ENCODE peak calls at places on chromosomes 5 and 9, in seven cellular contexts. J, H, Q, X, D, T and M are unnamed samples.

GRCh38 chr5:34499001-34499734 is 157.0 kb upstream of the RAI14 start:
- DNase-seq in T (peak), D (no peak), Q (peak), X (no peak), H (peak), J (no peak), M (no peak)

GRCh38 chr5:164277720-164278119 is 772.3 kb downstream of the MAT2B start:
- DNase-seq in Q (no peak), D (no peak), H (peak), X (no peak), J (no peak), T (peak), M (no peak)

GRCh38 chr9:33185858-33186257 is 18.7 kb upstream of the B4GALT1 start:
- DNase-seq in H (no peak), D (no peak), T (no peak), Q (peak), J (no peak), X (no peak), M (no peak)

GRCh38 chr9:117134826-117135411 is 279.9 kb downstream of the ASTN2 start:
- DNase-seq in T (no peak), Q (no peak), J (no peak), D (no peak), X (no peak), H (no peak), M (no peak)

GRCh38 chr5:36719266-36719665 is 112.9 kb downstream of the SLC1A3 start:
- DNase-seq in Q (no peak), T (no peak), D (no peak), H (no peak), X (no peak), J (no peak), M (no peak)

GRCh38 chr5:43903129-43903528 is 300.1 kb downstream of the NNT start:
- DNase-seq in Q (no peak), H (no peak), T (no peak), X (no peak), J (no peak), D (no peak), M (no peak)

GRCh38 chr5:3010301-3010952 is 258.9 kb upstream of the IRX2 start:
- DNase-seq in D (no peak), X (no peak), H (no peak), J (no peak), Q (no peak), T (no peak), M (no peak)

GRCh38 chr5:36777105-36777757 is 99.3 kb upstream of the NIPBL start:
- DNase-seq in T (peak), D (peak), X (no peak), Q (no peak), H (peak), J (peak), M (peak)

GRCh38 chr5:172659909-172660628 is 19.0 kb downstream of the NEURL1B start:
- DNase-seq in J (peak), Q (no peak), X (no peak), D (peak), T (peak), H (peak), M (peak)

GRCh38 chr9:122218885-122219855 is 9.6 kb downstream of the LHX6 start:
- DNase-seq in H (peak), D (peak), T (no peak), Q (no peak), J (no peak), X (peak), M (peak)

GRCh38 chr9:75912951-75913350 is 22.5 kb downstream of the PCSK5 start:
- DNase-seq in T (no peak), D (no peak), Q (no peak), J (no peak), X (no peak), H (no peak), M (peak)

GRCh38 chr9:112063151-112063550 is 111.9 kb downstream of the SUSD1 start:
- DNase-seq in J (no peak), Q (no peak), T (no peak), X (no peak), H (no peak), D (no peak), M (no peak)

GRCh38 chr9:38035873-38036272 is 33.2 kb downstream of the SHB start:
- DNase-seq in J (no peak), Q (no peak), X (no peak), D (no peak), T (peak), H (peak), M (no peak)

DNA sequence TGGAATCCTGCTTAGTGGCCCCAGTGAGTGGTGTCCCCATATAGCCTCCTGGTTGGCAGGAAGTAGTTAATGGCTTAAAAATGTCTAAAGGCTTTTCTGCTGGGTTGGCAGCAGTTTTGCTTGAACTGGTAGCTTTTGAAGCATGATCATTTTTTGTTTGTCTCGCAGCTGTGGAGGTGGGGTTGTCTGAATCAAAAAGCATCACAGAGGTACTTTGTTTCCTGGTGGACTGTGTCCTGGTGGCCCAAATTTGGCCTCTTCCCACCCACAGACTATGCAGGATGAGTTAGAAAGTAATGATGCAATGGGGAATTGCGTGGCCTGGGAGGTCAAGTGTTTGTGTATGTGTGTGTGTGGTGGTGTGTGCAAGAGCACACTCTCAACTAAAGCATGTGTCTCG is 322.7 kb downstream of the ARHGEF28 start:
- DNase-seq in T (peak), H (peak), D (no peak), X (no peak), J (no peak), Q (no peak), M (no peak)
- H3K4ac ChIP-seq in T (no peak), H (no peak), D (no peak), X (no peak), J (no peak), Q (no peak), M (no peak)

GRCh38 chr5:111243353-111243752 is 19.2 kb downstream of the CAMK4 start:
- DNase-seq in T (no peak), J (no peak), H (no peak), X (no peak), D (no peak), Q (no peak), M (no peak)
- H3K4ac ChIP-seq in T (no peak), J (no peak), H (no peak), X (no peak), D (no peak), Q (no peak), M (no peak)

GRCh38 chr5:58198330-58198729 is 261.6 kb downstream of the PLK2 start:
- DNase-seq in Q (no peak), D (no peak), H (no peak), J (no peak), X (no peak), T (no peak), M (no peak)
- H3K4ac ChIP-seq in Q (no peak), D (no peak), H (no peak), J (no peak), X (no peak), T (no peak), M (no peak)

GRCh38 chr9:127919253-127919815 is 2.5 kb upstream of the ST6GALNAC4 start:
- DNase-seq in T (peak), Q (peak), X (no peak), H (peak), J (no peak), D (no peak), M (peak)

GRCh38 chr9:127923771-127924170 is 6.8 kb downstream of the PIP5KL1 start:
- DNase-seq in J (no peak), Q (peak), X (no peak), D (no peak), H (peak), T (peak), M (no peak)

GRCh38 chr9:127923046-127923445 is 6.2 kb upstream of the ST6GALNAC4 start:
- DNase-seq in H (no peak), J (no peak), T (no peak), Q (peak), X (no peak), D (peak), M (no peak)

GRCh38 chr9:127920794-127921193 is 4.0 kb upstream of the ST6GALNAC4 start:
- DNase-seq in Q (no peak), X (no peak), T (no peak), H (no peak), J (no peak), D (no peak), M (no peak)

GRCh38 chr9:127921592-127922120 is 4.8 kb upstream of the ST6GALNAC4 start:
- DNase-seq in X (peak), H (no peak), J (no peak), Q (peak), T (peak), D (peak), M (peak)
- H3K4ac ChIP-seq in X (no peak), H (peak), J (no peak), Q (no peak), T (no peak), D (no peak), M (no peak)

DNA sequence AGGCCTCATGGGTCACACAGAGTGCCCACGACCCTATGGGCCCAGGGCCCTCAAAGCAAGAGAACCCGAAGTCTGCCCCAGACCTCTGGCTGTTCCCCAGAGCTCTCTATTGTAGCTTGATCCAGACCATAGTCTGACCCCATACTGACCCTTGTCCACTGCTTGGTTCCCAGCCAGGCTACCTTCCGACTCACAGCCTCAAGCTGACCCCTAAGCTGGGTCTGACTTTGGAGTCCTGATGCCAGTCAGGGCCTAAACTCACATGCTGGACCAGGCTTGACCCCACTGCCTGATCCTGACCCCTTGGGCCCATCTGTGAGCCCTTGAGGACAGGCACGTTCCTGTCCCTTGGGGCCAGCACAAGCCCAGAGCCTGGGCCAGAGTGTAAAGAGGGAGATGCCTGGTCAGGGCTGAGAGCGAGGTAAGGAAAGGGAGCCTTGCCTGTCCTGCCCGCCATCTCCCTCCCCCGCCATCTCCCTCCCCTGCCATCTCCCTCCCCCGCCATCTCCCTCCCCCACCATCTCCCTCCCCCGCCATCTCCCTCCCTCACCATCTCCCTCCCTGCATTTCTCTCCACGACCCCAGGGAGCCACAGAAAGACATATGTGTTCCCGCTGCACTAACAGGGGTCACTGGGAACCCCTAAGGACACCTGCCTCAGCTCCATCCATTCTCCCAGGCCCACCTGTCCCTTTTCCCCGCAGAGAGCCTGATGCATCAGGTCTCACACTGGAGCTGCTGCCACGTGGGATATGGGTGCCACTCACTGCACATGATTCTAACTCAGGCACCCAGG is 32.8 kb upstream of the ENHO start:
- DNase-seq in H (no peak), Q (no peak), D (no peak), X (peak), T (no peak), J (no peak), M (no peak)
- H3K4ac ChIP-seq in H (no peak), Q (no peak), D (no peak), X (peak), T (no peak), J (no peak), M (no peak)

GRCh38 chr5:5430136-5430535 is 7.7 kb downstream of the ICE1 start:
- DNase-seq in Q (no peak), D (no peak), H (no peak), X (no peak), J (no peak), T (no peak), M (no peak)
- H3K4ac ChIP-seq in Q (no peak), D (no peak), H (no peak), X (no peak), J (no peak), T (no peak), M (no peak)

DNA sequence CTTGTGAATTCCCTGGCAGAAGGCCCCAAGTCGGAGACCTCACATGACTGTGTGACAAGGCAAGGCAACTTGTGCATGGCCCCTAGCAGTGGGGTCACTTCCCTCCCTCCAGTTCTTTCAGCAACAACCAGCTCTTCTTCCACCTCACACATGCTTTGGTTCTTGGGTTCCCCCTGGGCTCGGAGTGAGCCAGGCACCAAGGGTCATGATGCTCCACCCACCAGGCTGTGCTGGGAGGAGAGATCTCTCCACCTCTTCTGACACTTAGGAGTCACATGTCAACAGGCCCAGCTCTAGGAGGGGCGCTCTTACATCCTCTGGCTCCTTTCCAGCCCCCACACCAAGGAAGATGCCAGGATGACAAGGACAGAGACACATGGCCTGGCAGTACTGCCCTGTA is 56.7 kb downstream of the CDH6 start:
- DNase-seq in T (no peak), Q (no peak), X (no peak), H (no peak), J (no peak), D (no peak), M (no peak)
- H3K4ac ChIP-seq in T (no peak), Q (no peak), X (no peak), H (no peak), J (no peak), D (no peak), M (no peak)

DNA sequence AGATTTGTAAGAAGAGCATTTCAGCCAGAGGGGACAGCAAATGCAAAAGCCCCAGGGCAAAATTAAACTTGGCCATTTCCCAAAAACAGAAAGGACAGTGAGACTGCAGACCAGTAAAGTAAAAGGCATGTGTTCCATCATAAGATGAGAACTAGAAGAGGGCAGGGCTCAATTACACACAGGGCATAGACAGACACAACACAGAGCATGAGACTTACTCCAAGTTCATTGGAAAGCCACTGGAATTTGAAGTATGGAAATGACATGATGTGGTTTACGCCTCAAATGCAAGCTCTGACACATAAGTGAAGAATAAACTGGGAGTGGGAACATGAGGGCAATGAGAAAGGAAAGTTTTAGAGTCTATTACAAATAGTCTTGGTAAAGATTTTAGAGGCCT is 446.6 kb upstream of the GRIA1 start:
- DNase-seq in J (no peak), T (peak), H (no peak), D (no peak), X (no peak), Q (peak), M (no peak)
- H3K4ac ChIP-seq in J (no peak), T (no peak), H (no peak), D (no peak), X (no peak), Q (no peak), M (no peak)